ENCODE peak calls at places on chromosomes 1 and 21, in five cellular contexts. I, N, G, Q and B are unnamed samples.

GRCh38 chr1:88149686-88150085 is 534.4 kb upstream of the PKN2 start:
- DNase-seq in I (no peak), N (no peak), G (no peak), Q (no peak), B (no peak)

GRCh38 chr1:94182191-94182590 is 55.2 kb downstream of the ARHGAP29 start:
- DNase-seq in I (no peak), N (no peak), G (no peak), Q (no peak), B (no peak)

GRCh38 chr21:44720170-44720569 is 8.8 kb upstream of the TSPEAR start:
- DNase-seq in I (no peak), N (no peak), G (no peak), Q (no peak), B (no peak)

GRCh38 chr1:35603941-35604340 is 30.8 kb downstream of the TFAP2E start:
- DNase-seq in I (no peak), N (no peak), G (no peak), Q (no peak), B (no peak)

GRCh38 chr1:180415985-180416633 is 86.3 kb downstream of the ACBD6 start:
- DNase-seq in I (peak), N (peak), G (no peak), Q (peak), B (no peak)

GRCh38 chr21:35244514-35244913 is 195.4 kb upstream of the RUNX1 start:
- DNase-seq in I (no peak), N (peak), G (no peak), Q (no peak), B (no peak)

GRCh38 chr1:174289644-174290310 is 130.5 kb downstream of the RABGAP1L start:
- DNase-seq in I (no peak), N (no peak), G (peak), Q (no peak), B (no peak)

GRCh38 chr1:30319765-30320580 is 403.4 kb downstream of the MATN1 start:
- DNase-seq in I (no peak), N (no peak), G (no peak), Q (no peak), B (no peak)

GRCh38 chr1:235670157-235670776 is 20.7 kb upstream of the GNG4 start:
- DNase-seq in I (peak), N (no peak), G (no peak), Q (no peak), B (no peak)

GRCh38 chr1:68511254-68511653 is 14.4 kb upstream of the DEPDC1 start:
- DNase-seq in I (no peak), N (no peak), G (no peak), Q (no peak), B (no peak)

GRCh38 chr1:5983361-5984103 is 8.7 kb downstream of the NPHP4 start:
- DNase-seq in I (peak), N (peak), G (no peak), Q (no peak), B (no peak)

GRCh38 chr1:101262060-101262459 is 25.2 kb downstream of the S1PR1 start:
- DNase-seq in I (no peak), N (no peak), G (no peak), Q (no peak), B (no peak)

GRCh38 chr1:37794372-37795339 is 1.0 kb downstream of the MANEAL start:
- DNase-seq in I (no peak), N (no peak), G (no peak), Q (peak), B (no peak)

GRCh38 chr1:20477355-20478071 is 8.5 kb downstream of the CAMK2N1 start:
- DNase-seq in I (peak), N (no peak), G (no peak), Q (no peak), B (no peak)

GRCh38 chr1:173489149-173489600 is 12.0 kb downstream of the PRDX6 start:
- DNase-seq in I (no peak), N (peak), G (no peak), Q (no peak), B (no peak)

GRCh38 chr1:154866257-154866994 is 3.7 kb downstream of the KCNN3 start:
- DNase-seq in I (peak), N (no peak), G (no peak), Q (no peak), B (no peak)